ENCODE peak calls at places on chromosomes 4 and X, in nine cellular contexts. One of them, this sample, is unnamed.

GRCh38 chr4:21795091-21795490 is 153.5 kb downstream of the KCNIP4 start:
- DNase-seq in bronchial epithelial cell: no peak
- DNase-seq in GM13976: no peak
- DNase-seq in AG10803: peak
- DNase-seq in heart left ventricle: no peak
- DNase-seq in cardiac muscle cell: peak
- DNase-seq in fibroblast of pulmonary artery: peak
- DNase-seq in GM12865: no peak
- DNase-seq in WTC11: no peak
- DNase-seq in this sample: no peak

GRCh38 chr4:38957239-38957815 is 74.9 kb downstream of the TMEM156 start:
- DNase-seq in bronchial epithelial cell: no peak
- DNase-seq in cardiac muscle cell: no peak
- DNase-seq in AG10803: no peak
- DNase-seq in WTC11: no peak
- DNase-seq in fibroblast of pulmonary artery: peak
- DNase-seq in GM12865: no peak
- DNase-seq in heart left ventricle: no peak
- DNase-seq in GM13976: no peak
- DNase-seq in this sample: no peak

GRCh38 chr4:84879651-84880200 is 86.8 kb downstream of the WDFY3 start:
- DNase-seq in GM13976: no peak
- DNase-seq in cardiac muscle cell: peak
- DNase-seq in WTC11: no peak
- DNase-seq in fibroblast of pulmonary artery: peak
- DNase-seq in heart left ventricle: no peak
- DNase-seq in bronchial epithelial cell: peak
- DNase-seq in GM12865: no peak
- DNase-seq in AG10803: peak
- DNase-seq in this sample: no peak

GRCh38 chr4:120773641-120774040 is 148.9 kb downstream of the PRDM5 start:
- DNase-seq in fibroblast of pulmonary artery: no peak
- DNase-seq in GM12865: peak
- DNase-seq in cardiac muscle cell: no peak
- DNase-seq in WTC11: no peak
- DNase-seq in heart left ventricle: no peak
- DNase-seq in bronchial epithelial cell: no peak
- DNase-seq in GM13976: no peak
- DNase-seq in AG10803: no peak
- DNase-seq in this sample: no peak

GRCh38 chrX:13733506-13733905 is 914 bp downstream of the TRAPPC2 start:
- DNase-seq in cardiac muscle cell: no peak
- DNase-seq in GM13976: no peak
- DNase-seq in heart left ventricle: no peak
- DNase-seq in WTC11: no peak
- DNase-seq in fibroblast of pulmonary artery: no peak
- DNase-seq in bronchial epithelial cell: no peak
- DNase-seq in GM12865: no peak
- DNase-seq in AG10803: peak
- DNase-seq in this sample: no peak

GRCh38 chrX:103378990-103379389 is 2.7 kb downstream of the BEX3 start:
- DNase-seq in AG10803: no peak
- DNase-seq in WTC11: no peak
- DNase-seq in bronchial epithelial cell: no peak
- DNase-seq in GM12865: no peak
- DNase-seq in cardiac muscle cell: no peak
- DNase-seq in fibroblast of pulmonary artery: no peak
- DNase-seq in GM13976: no peak
- DNase-seq in heart left ventricle: no peak
- DNase-seq in this sample: no peak

GRCh38 chr4:1538096-1538410 is 131.8 kb upstream of the NKX1-1 start:
- DNase-seq in AG10803: no peak
- DNase-seq in GM13976: no peak
- DNase-seq in bronchial epithelial cell: no peak
- DNase-seq in WTC11: no peak
- DNase-seq in heart left ventricle: no peak
- DNase-seq in fibroblast of pulmonary artery: no peak
- DNase-seq in cardiac muscle cell: no peak
- DNase-seq in GM12865: no peak
- DNase-seq in this sample: no peak

GRCh38 chr4:139214039-139214534 is 37.1 kb upstream of the ELF2 start:
- DNase-seq in fibroblast of pulmonary artery: no peak
- DNase-seq in heart left ventricle: peak
- DNase-seq in GM13976: peak
- DNase-seq in cardiac muscle cell: no peak
- DNase-seq in bronchial epithelial cell: no peak
- DNase-seq in AG10803: no peak
- DNase-seq in GM12865: peak
- DNase-seq in WTC11: peak
- DNase-seq in this sample: peak

GRCh38 chr4:17762705-17763104 is 18.7 kb downstream of the FAM184B start:
- DNase-seq in GM12865: peak
- DNase-seq in GM13976: no peak
- DNase-seq in AG10803: peak
- DNase-seq in bronchial epithelial cell: peak
- DNase-seq in WTC11: no peak
- DNase-seq in heart left ventricle: no peak
- DNase-seq in cardiac muscle cell: peak
- DNase-seq in fibroblast of pulmonary artery: peak
- DNase-seq in this sample: no peak

GRCh38 chr4:169611157-169611556 is 1.2 kb downstream of the NEK1 start:
- DNase-seq in AG10803: no peak
- DNase-seq in bronchial epithelial cell: no peak
- DNase-seq in heart left ventricle: no peak
- DNase-seq in GM13976: no peak
- DNase-seq in fibroblast of pulmonary artery: no peak
- DNase-seq in GM12865: no peak
- DNase-seq in WTC11: no peak
- DNase-seq in cardiac muscle cell: no peak
- DNase-seq in this sample: no peak

GRCh38 chr4:47686294-47686872 is 151.5 kb downstream of the CORIN start:
- DNase-seq in GM13976: peak
- DNase-seq in fibroblast of pulmonary artery: peak
- DNase-seq in AG10803: peak
- DNase-seq in bronchial epithelial cell: peak
- DNase-seq in cardiac muscle cell: peak
- DNase-seq in GM12865: peak
- DNase-seq in WTC11: peak
- DNase-seq in heart left ventricle: peak
- DNase-seq in this sample: peak

GRCh38 chr4:76982638-76983579 is 33.4 kb downstream of the SEPTIN11 start:
- DNase-seq in bronchial epithelial cell: no peak
- DNase-seq in fibroblast of pulmonary artery: peak
- DNase-seq in heart left ventricle: no peak
- DNase-seq in AG10803: peak
- DNase-seq in GM12865: no peak
- DNase-seq in WTC11: no peak
- DNase-seq in GM13976: no peak
- DNase-seq in cardiac muscle cell: peak
- DNase-seq in this sample: no peak

GRCh38 chr4:76984788-76985211 is 35.2 kb downstream of the SEPTIN11 start:
- DNase-seq in bronchial epithelial cell: peak
- DNase-seq in GM12865: no peak
- DNase-seq in GM13976: no peak
- DNase-seq in AG10803: peak
- DNase-seq in heart left ventricle: peak
- DNase-seq in cardiac muscle cell: peak
- DNase-seq in WTC11: no peak
- DNase-seq in fibroblast of pulmonary artery: peak
- DNase-seq in this sample: peak

GRCh38 chr4:76981649-76982048 is 32.1 kb downstream of the SEPTIN11 start:
- DNase-seq in AG10803: no peak
- DNase-seq in cardiac muscle cell: peak
- DNase-seq in fibroblast of pulmonary artery: peak
- DNase-seq in bronchial epithelial cell: no peak
- DNase-seq in heart left ventricle: no peak
- DNase-seq in GM13976: no peak
- DNase-seq in GM12865: no peak
- DNase-seq in WTC11: no peak
- DNase-seq in this sample: no peak

GRCh38 chr4:76987153-76987562 is 37.6 kb downstream of the SEPTIN11 start:
- DNase-seq in heart left ventricle: peak
- DNase-seq in GM12865: no peak
- DNase-seq in GM13976: no peak
- DNase-seq in WTC11: peak
- DNase-seq in fibroblast of pulmonary artery: peak
- DNase-seq in bronchial epithelial cell: no peak
- DNase-seq in cardiac muscle cell: peak
- DNase-seq in AG10803: peak
- DNase-seq in this sample: no peak

DNA sequence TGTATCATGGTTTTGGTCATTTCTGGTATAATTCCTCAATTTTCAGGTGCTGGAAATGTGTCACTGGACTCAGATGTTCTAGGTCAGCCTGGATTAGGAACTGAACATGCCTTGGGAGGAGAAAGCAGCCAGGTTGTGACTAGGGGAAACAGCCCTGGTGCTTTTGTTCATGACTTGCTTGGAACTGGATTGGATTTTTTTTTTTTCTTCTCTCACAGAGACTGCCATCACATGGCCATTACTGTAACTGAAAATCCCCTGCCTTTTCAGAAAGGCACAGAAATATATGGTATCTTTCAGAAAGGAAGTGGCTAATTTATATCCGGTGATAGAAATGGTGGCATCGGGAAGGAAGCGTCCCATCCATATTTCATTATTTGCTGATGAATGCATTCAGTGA is 34.6 kb downstream of the SEPTIN11 start:
- DNase-seq in fibroblast of pulmonary artery: peak
- DNase-seq in cardiac muscle cell: peak
- DNase-seq in GM12865: peak
- DNase-seq in GM13976: peak
- DNase-seq in heart left ventricle: no peak
- DNase-seq in AG10803: peak
- DNase-seq in bronchial epithelial cell: peak
- DNase-seq in WTC11: no peak
- DNase-seq in this sample: no peak
- TF ChIP-seq CTCF in fibroblast of pulmonary artery: peak
- TF ChIP-seq CTCF in cardiac muscle cell: peak
- TF ChIP-seq CTCF in GM12865: peak
- TF ChIP-seq CTCF in GM13976: peak
- TF ChIP-seq CTCF in heart left ventricle: peak
- TF ChIP-seq CTCF in AG10803: peak
- TF ChIP-seq CTCF in bronchial epithelial cell: peak
- TF ChIP-seq CTCF in WTC11: no peak
- TF ChIP-seq CTCF in this sample: peak

GRCh38 chrX:2548731-2549423 is 48.1 kb upstream of the DHRSX start:
- DNase-seq in fibroblast of pulmonary artery: no peak
- DNase-seq in GM12865: no peak
- DNase-seq in GM13976: no peak
- DNase-seq in bronchial epithelial cell: no peak
- DNase-seq in heart left ventricle: no peak
- DNase-seq in AG10803: peak
- DNase-seq in cardiac muscle cell: no peak
- DNase-seq in WTC11: peak
- DNase-seq in this sample: no peak
- TF ChIP-seq CTCF in fibroblast of pulmonary artery: no peak
- TF ChIP-seq CTCF in GM12865: no peak
- TF ChIP-seq CTCF in GM13976: no peak
- TF ChIP-seq CTCF in bronchial epithelial cell: no peak
- TF ChIP-seq CTCF in heart left ventricle: no peak
- TF ChIP-seq CTCF in AG10803: no peak
- TF ChIP-seq CTCF in cardiac muscle cell: no peak
- TF ChIP-seq CTCF in WTC11: no peak
- TF ChIP-seq CTCF in this sample: peak

GRCh38 chr4:111281219-111281618 is 658.3 kb upstream of the PITX2 start:
- DNase-seq in GM13976: no peak
- DNase-seq in WTC11: no peak
- DNase-seq in GM12865: no peak
- DNase-seq in heart left ventricle: no peak
- DNase-seq in fibroblast of pulmonary artery: no peak
- DNase-seq in bronchial epithelial cell: peak
- DNase-seq in cardiac muscle cell: no peak
- DNase-seq in AG10803: no peak
- DNase-seq in this sample: no peak

GRCh38 chr4:111282035-111282434 is 659.2 kb upstream of the PITX2 start:
- DNase-seq in GM13976: no peak
- DNase-seq in heart left ventricle: no peak
- DNase-seq in bronchial epithelial cell: no peak
- DNase-seq in WTC11: no peak
- DNase-seq in fibroblast of pulmonary artery: no peak
- DNase-seq in GM12865: no peak
- DNase-seq in cardiac muscle cell: no peak
- DNase-seq in AG10803: no peak
- DNase-seq in this sample: no peak

DNA sequence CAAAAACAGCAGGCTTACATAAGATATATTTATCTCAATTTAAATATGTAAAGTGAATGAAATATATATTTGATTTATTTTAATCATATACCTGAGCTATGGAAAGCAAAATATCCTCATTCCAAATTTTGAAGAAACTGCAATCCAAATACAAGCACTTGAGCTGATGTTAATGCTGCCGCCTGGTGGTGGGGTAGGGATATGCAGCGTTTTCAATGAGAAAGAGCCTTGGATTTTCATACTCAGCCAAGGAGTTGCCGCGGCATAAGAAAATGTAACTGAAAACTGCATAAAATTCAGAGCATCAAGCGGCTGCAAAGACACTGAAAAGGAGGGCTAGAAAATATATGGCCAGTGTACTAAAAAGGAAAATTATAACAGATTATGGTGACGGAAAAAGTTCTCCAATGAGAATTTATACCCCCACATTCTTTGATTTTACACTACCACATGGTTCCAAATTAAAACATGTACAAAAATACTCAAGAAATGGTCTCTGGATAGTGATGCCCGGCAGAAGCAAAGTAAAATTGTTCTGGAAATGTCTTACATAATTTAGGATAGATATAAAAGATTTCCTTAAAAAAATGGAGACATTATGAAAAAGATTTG is 660.3 kb upstream of the PITX2 start:
- DNase-seq in GM12865: peak
- DNase-seq in cardiac muscle cell: peak
- DNase-seq in AG10803: peak
- DNase-seq in GM13976: peak
- DNase-seq in WTC11: peak
- DNase-seq in fibroblast of pulmonary artery: peak
- DNase-seq in heart left ventricle: peak
- DNase-seq in bronchial epithelial cell: peak
- DNase-seq in this sample: peak
- TF ChIP-seq CTCF in GM12865: peak
- TF ChIP-seq CTCF in cardiac muscle cell: peak
- TF ChIP-seq CTCF in AG10803: peak
- TF ChIP-seq CTCF in GM13976: peak
- TF ChIP-seq CTCF in WTC11: peak
- TF ChIP-seq CTCF in fibroblast of pulmonary artery: peak
- TF ChIP-seq CTCF in heart left ventricle: peak
- TF ChIP-seq CTCF in bronchial epithelial cell: peak
- TF ChIP-seq CTCF in this sample: peak

DNA sequence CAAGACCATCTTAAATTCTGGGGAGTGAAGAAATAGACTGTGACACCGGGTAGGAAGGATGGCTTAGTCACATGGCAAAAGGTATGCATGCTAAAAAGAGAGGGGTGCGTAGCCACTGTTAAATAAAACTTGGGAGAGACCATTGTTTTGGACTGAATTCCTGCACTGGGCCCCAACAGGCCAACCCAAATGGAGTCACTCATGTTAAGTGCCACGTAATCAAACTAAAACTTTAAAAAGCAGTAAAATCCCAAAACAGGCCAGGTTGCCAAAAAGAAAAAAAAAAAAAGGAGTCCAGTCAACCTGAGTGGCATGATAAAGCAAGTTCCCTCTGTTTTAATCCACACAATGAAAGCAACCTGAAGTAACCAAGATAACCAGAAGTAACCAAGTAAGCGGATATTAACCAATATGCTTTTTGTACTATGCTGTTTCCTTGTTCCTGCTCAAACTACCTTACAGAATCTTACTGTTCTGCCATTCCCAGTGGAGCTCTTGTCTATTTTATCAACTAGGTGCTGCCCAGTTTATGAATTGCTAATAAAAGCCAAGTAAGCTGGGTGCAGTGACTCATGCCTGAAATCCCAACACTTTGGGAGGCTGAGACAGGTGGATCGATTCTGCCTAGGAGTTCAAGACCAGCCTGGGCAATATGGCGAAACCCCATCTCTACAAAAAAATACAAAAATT is 124.6 kb upstream of the ENPP6 start:
- DNase-seq in fibroblast of pulmonary artery: no peak
- DNase-seq in GM12865: no peak
- DNase-seq in bronchial epithelial cell: no peak
- DNase-seq in GM13976: no peak
- DNase-seq in heart left ventricle: no peak
- DNase-seq in WTC11: no peak
- DNase-seq in AG10803: no peak
- DNase-seq in cardiac muscle cell: no peak
- DNase-seq in this sample: no peak
- TF ChIP-seq CTCF in fibroblast of pulmonary artery: no peak
- TF ChIP-seq CTCF in GM12865: no peak
- TF ChIP-seq CTCF in bronchial epithelial cell: no peak
- TF ChIP-seq CTCF in GM13976: no peak
- TF ChIP-seq CTCF in heart left ventricle: no peak
- TF ChIP-seq CTCF in WTC11: no peak
- TF ChIP-seq CTCF in AG10803: no peak
- TF ChIP-seq CTCF in cardiac muscle cell: no peak
- TF ChIP-seq CTCF in this sample: no peak

This sample was measured in neural progenitor cell.